ENCODE peak calls at places on chromosomes 6 and 20, in four cellular contexts. One of them, this sample, is unnamed.

GRCh38 chr6:82970853-82971252 is 94.8 kb downstream of the UBE3D start:
- DNase-seq in CD8-positive, alpha-beta T cell: no peak
- DNase-seq in lower lobe of right lung: no peak
- DNase-seq in cardiac muscle cell: no peak
- DNase-seq in this sample: no peak

GRCh38 chr6:41036188-41036587 is 2.8 kb downstream of the UNC5CL start:
- DNase-seq in CD8-positive, alpha-beta T cell: no peak
- DNase-seq in lower lobe of right lung: no peak
- DNase-seq in cardiac muscle cell: no peak
- DNase-seq in this sample: no peak

GRCh38 chr20:4925842-4926530 is 75.3 kb downstream of the SLC23A2 start:
- DNase-seq in CD8-positive, alpha-beta T cell: no peak
- DNase-seq in lower lobe of right lung: peak
- DNase-seq in cardiac muscle cell: no peak
- DNase-seq in this sample: no peak

GRCh38 chr20:2508631-2509467 is at the start of gene ZNF343:
- DNase-seq in CD8-positive, alpha-beta T cell: peak
- DNase-seq in lower lobe of right lung: peak
- DNase-seq in cardiac muscle cell: peak
- DNase-seq in this sample: peak

GRCh38 chr20:36467076-36467999 is 74.0 kb upstream of the MYL9 start:
- DNase-seq in CD8-positive, alpha-beta T cell: peak
- DNase-seq in lower lobe of right lung: peak
- DNase-seq in cardiac muscle cell: no peak
- DNase-seq in this sample: no peak

GRCh38 chr20:32737371-32738223 is 5.7 kb downstream of the COMMD7 start:
- DNase-seq in CD8-positive, alpha-beta T cell: peak
- DNase-seq in lower lobe of right lung: no peak
- DNase-seq in cardiac muscle cell: no peak
- DNase-seq in this sample: no peak

GRCh38 chr6:119110601-119111548 is 32.4 kb upstream of the FAM184A start:
- DNase-seq in CD8-positive, alpha-beta T cell: no peak
- DNase-seq in lower lobe of right lung: no peak
- DNase-seq in cardiac muscle cell: peak
- DNase-seq in this sample: no peak

GRCh38 chr20:58911309-58911708 is 58.8 kb downstream of the GNAS start:
- DNase-seq in CD8-positive, alpha-beta T cell: no peak
- DNase-seq in lower lobe of right lung: no peak
- DNase-seq in cardiac muscle cell: no peak
- DNase-seq in this sample: no peak

GRCh38 chr6:128532827-128533226 is 12.4 kb upstream of the PTPRK start:
- DNase-seq in CD8-positive, alpha-beta T cell: no peak
- DNase-seq in lower lobe of right lung: no peak
- DNase-seq in cardiac muscle cell: no peak
- DNase-seq in this sample: no peak

GRCh38 chr6:84027340-84028183 is 6.0 kb upstream of the MRAP2 start:
- DNase-seq in CD8-positive, alpha-beta T cell: no peak
- DNase-seq in lower lobe of right lung: no peak
- DNase-seq in cardiac muscle cell: no peak
- DNase-seq in this sample: peak

GRCh38 chr6:158686791-158687381 is 37.0 kb downstream of the SYTL3 start:
- DNase-seq in CD8-positive, alpha-beta T cell: peak
- DNase-seq in lower lobe of right lung: no peak
- DNase-seq in cardiac muscle cell: no peak
- DNase-seq in this sample: peak

GRCh38 chr6:106715922-106716321 is 86.5 kb downstream of the QRSL1 start:
- DNase-seq in CD8-positive, alpha-beta T cell: no peak
- DNase-seq in lower lobe of right lung: no peak
- DNase-seq in cardiac muscle cell: no peak
- DNase-seq in this sample: no peak

GRCh38 chr6:98027898-98028297 is 744.9 kb upstream of the MMS22L start:
- DNase-seq in CD8-positive, alpha-beta T cell: no peak
- DNase-seq in lower lobe of right lung: no peak
- DNase-seq in cardiac muscle cell: no peak
- DNase-seq in this sample: no peak

GRCh38 chr20:49510562-49511117 is 28.2 kb upstream of the KCNB1 start:
- DNase-seq in CD8-positive, alpha-beta T cell: no peak
- DNase-seq in lower lobe of right lung: no peak
- DNase-seq in cardiac muscle cell: no peak
- DNase-seq in this sample: peak

GRCh38 chr20:23160536-23161243 is 74.6 kb upstream of the CD93 start:
- DNase-seq in CD8-positive, alpha-beta T cell: no peak
- DNase-seq in lower lobe of right lung: no peak
- DNase-seq in cardiac muscle cell: no peak
- DNase-seq in this sample: peak

GRCh38 chr6:40819182-40819834 is 219.7 kb downstream of the UNC5CL start:
- DNase-seq in CD8-positive, alpha-beta T cell: no peak
- DNase-seq in lower lobe of right lung: peak
- DNase-seq in cardiac muscle cell: no peak
- DNase-seq in this sample: no peak

GRCh38 chr20:38623061-38623460 is 21.5 kb downstream of the ARHGAP40 start:
- DNase-seq in CD8-positive, alpha-beta T cell: no peak
- DNase-seq in lower lobe of right lung: no peak
- DNase-seq in cardiac muscle cell: no peak
- DNase-seq in this sample: no peak

GRCh38 chr6:105678516-105678915 is 275.6 kb upstream of the PREP start:
- DNase-seq in CD8-positive, alpha-beta T cell: no peak
- DNase-seq in lower lobe of right lung: no peak
- DNase-seq in cardiac muscle cell: no peak
- DNase-seq in this sample: no peak

GRCh38 chr20:61254881-61255589 is 3.0 kb downstream of the CDH4 start:
- DNase-seq in CD8-positive, alpha-beta T cell: no peak
- DNase-seq in lower lobe of right lung: no peak
- DNase-seq in cardiac muscle cell: no peak
- DNase-seq in this sample: no peak

GRCh38 chr6:168376120-168376519 is 56.5 kb upstream of the DACT2 start:
- DNase-seq in CD8-positive, alpha-beta T cell: no peak
- DNase-seq in lower lobe of right lung: peak
- DNase-seq in cardiac muscle cell: no peak
- DNase-seq in this sample: no peak

GRCh38 chr6:168377856-168378832 is 58.6 kb upstream of the DACT2 start:
- DNase-seq in CD8-positive, alpha-beta T cell: no peak
- DNase-seq in lower lobe of right lung: no peak
- DNase-seq in cardiac muscle cell: no peak
- DNase-seq in this sample: no peak

GRCh38 chr6:168374541-168375071 is 55.0 kb upstream of the DACT2 start:
- DNase-seq in CD8-positive, alpha-beta T cell: no peak
- DNase-seq in lower lobe of right lung: no peak
- DNase-seq in cardiac muscle cell: no peak
- DNase-seq in this sample: no peak

GRCh38 chr6:168377481-168377850 is 57.9 kb upstream of the DACT2 start:
- DNase-seq in CD8-positive, alpha-beta T cell: no peak
- DNase-seq in lower lobe of right lung: no peak
- DNase-seq in cardiac muscle cell: no peak
- DNase-seq in this sample: no peak

GRCh38 chr6:168376811-168377480 is 57.4 kb upstream of the DACT2 start:
- DNase-seq in CD8-positive, alpha-beta T cell: no peak
- DNase-seq in lower lobe of right lung: peak
- DNase-seq in cardiac muscle cell: no peak
- DNase-seq in this sample: no peak
- H3K27ac ChIP-seq in CD8-positive, alpha-beta T cell: no peak
- H3K27ac ChIP-seq in lower lobe of right lung: no peak
- H3K27ac ChIP-seq in cardiac muscle cell: no peak
- H3K27ac ChIP-seq in this sample: no peak

GRCh38 chr20:11980263-11980662 is 62.6 kb downstream of the BTBD3 start:
- DNase-seq in CD8-positive, alpha-beta T cell: no peak
- DNase-seq in lower lobe of right lung: no peak
- DNase-seq in cardiac muscle cell: no peak
- DNase-seq in this sample: no peak

GRCh38 chr20:11982958-11983470 is 65.3 kb downstream of the BTBD3 start:
- DNase-seq in CD8-positive, alpha-beta T cell: no peak
- DNase-seq in lower lobe of right lung: no peak
- DNase-seq in cardiac muscle cell: no peak
- DNase-seq in this sample: no peak

GRCh38 chr20:11979306-11980128 is 61.8 kb downstream of the BTBD3 start:
- DNase-seq in CD8-positive, alpha-beta T cell: no peak
- DNase-seq in lower lobe of right lung: no peak
- DNase-seq in cardiac muscle cell: no peak
- DNase-seq in this sample: no peak

GRCh38 chr20:11981366-11981947 is 63.8 kb downstream of the BTBD3 start:
- DNase-seq in CD8-positive, alpha-beta T cell: no peak
- DNase-seq in lower lobe of right lung: no peak
- DNase-seq in cardiac muscle cell: no peak
- DNase-seq in this sample: no peak

GRCh38 chr20:11982289-11982957 is 64.7 kb downstream of the BTBD3 start:
- DNase-seq in CD8-positive, alpha-beta T cell: no peak
- DNase-seq in lower lobe of right lung: no peak
- DNase-seq in cardiac muscle cell: peak
- DNase-seq in this sample: no peak
- H3K4me3 ChIP-seq in CD8-positive, alpha-beta T cell: no peak
- H3K4me3 ChIP-seq in lower lobe of right lung: no peak
- H3K4me3 ChIP-seq in cardiac muscle cell: no peak
- H3K4me3 ChIP-seq in this sample: no peak

DNA sequence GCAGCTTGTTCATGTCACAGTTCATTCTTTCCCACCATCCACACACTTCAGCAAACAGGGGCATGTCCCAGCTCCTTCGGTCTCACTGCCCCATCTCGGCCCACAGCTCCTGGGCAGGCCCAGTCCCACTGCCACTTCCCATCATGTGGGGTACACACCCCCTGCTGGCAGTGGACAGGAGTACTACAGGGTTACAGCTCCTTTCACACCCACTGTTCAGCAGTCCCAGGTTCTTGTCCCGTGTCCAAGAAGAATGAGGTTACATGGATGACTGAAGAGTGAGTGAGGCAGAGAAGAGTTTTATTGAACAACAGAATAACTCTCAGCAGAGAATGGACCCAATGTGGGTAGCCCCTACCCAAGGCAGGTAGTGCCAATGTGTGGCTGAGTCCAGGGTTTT is 77.8 kb upstream of the SMLR1 start:
- DNase-seq in CD8-positive, alpha-beta T cell: no peak
- DNase-seq in lower lobe of right lung: no peak
- DNase-seq in cardiac muscle cell: no peak
- DNase-seq in this sample: no peak
- TF ChIP-seq CTCF in CD8-positive, alpha-beta T cell: no peak
- TF ChIP-seq CTCF in lower lobe of right lung: no peak
- TF ChIP-seq CTCF in cardiac muscle cell: no peak
- TF ChIP-seq CTCF in this sample: no peak

GRCh38 chr6:111423960-111424846 is 58.8 kb downstream of the REV3L start:
- DNase-seq in CD8-positive, alpha-beta T cell: no peak
- DNase-seq in lower lobe of right lung: no peak
- DNase-seq in cardiac muscle cell: peak
- DNase-seq in this sample: no peak

GRCh38 chr6:111418971-111419693 is 63.9 kb downstream of the REV3L start:
- DNase-seq in CD8-positive, alpha-beta T cell: no peak
- DNase-seq in lower lobe of right lung: no peak
- DNase-seq in cardiac muscle cell: no peak
- DNase-seq in this sample: no peak

GRCh38 chr6:111427341-111428116 is 55.5 kb downstream of the REV3L start:
- DNase-seq in CD8-positive, alpha-beta T cell: peak
- DNase-seq in lower lobe of right lung: no peak
- DNase-seq in cardiac muscle cell: no peak
- DNase-seq in this sample: no peak

GRCh38 chr6:111417946-111418345 is 65.1 kb downstream of the REV3L start:
- DNase-seq in CD8-positive, alpha-beta T cell: no peak
- DNase-seq in lower lobe of right lung: no peak
- DNase-seq in cardiac muscle cell: no peak
- DNase-seq in this sample: no peak

GRCh38 chr6:111423055-111423633 is 59.9 kb downstream of the REV3L start:
- DNase-seq in CD8-positive, alpha-beta T cell: no peak
- DNase-seq in lower lobe of right lung: no peak
- DNase-seq in cardiac muscle cell: no peak
- DNase-seq in this sample: no peak
- H3K27ac ChIP-seq in CD8-positive, alpha-beta T cell: no peak
- H3K27ac ChIP-seq in lower lobe of right lung: peak
- H3K27ac ChIP-seq in cardiac muscle cell: no peak
- H3K27ac ChIP-seq in this sample: no peak

DNA sequence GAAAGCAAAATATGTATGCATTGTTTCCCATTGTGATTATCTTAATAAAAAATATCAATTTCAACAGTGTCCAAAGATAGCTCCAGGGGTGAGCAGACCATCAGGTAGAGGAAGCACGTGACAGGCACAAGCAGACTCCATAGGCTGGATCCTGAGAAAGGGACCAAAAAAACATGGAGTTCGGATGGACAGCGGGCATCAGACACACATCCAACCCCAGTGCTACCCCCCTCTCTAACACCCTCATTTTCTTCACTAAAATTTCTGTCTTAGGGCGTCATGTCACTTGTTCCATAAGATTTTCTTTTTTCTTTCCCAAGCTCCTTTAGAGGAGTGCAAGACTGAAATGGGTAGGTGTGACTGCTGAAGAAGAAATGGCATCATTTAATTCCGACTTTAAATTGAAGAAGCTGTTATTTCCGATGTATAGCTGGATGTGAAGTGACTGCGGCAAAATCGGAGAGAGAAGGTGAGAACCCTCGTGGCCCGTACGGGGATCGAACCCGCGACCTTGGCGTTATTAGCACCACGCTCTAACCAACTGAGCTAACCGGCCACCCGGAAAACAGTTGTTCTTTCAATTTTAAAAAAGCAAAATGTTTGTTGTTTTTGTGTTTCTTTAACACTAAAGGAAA is 10.3 kb upstream of the PRSS16 start:
- DNase-seq in CD8-positive, alpha-beta T cell: no peak
- DNase-seq in lower lobe of right lung: no peak
- DNase-seq in cardiac muscle cell: no peak
- DNase-seq in this sample: no peak
- H3K4me3 ChIP-seq in CD8-positive, alpha-beta T cell: no peak
- H3K4me3 ChIP-seq in lower lobe of right lung: no peak
- H3K4me3 ChIP-seq in cardiac muscle cell: peak
- H3K4me3 ChIP-seq in this sample: no peak

DNA sequence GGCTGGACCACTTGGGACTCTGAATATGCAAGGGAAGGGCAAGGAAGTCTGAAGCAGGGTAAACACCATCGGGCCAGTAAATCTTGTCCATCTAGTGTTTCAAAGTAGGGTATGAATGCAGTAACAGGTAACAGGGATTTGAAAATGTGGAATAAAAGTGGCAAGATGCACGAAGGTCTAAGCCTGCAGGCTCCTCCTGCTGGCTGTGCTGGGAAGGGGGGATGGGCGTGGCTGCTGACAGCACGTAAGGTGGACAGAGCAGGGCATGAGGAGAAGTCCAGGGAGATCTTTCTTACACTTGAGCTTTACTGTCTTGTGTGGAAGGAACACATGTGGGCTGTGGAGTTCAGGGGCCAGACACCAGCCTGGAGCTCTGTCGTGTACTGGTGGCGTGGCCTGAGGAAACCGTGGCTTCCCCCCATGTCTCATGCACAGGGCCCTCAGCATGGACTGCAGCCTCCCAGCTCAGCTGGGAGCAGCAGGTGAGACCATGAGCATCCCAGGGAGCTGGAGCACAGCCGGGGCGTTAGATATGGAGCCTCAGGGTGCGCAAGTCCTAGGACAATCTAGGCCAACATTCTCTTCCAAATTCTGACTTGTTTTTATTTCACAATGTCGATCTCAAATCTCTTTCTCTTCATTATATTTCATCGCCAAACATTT is 84.5 kb downstream of the SLC22A23 start:
- DNase-seq in CD8-positive, alpha-beta T cell: no peak
- DNase-seq in lower lobe of right lung: no peak
- DNase-seq in cardiac muscle cell: no peak
- DNase-seq in this sample: no peak
- TF ChIP-seq CTCF in CD8-positive, alpha-beta T cell: no peak
- TF ChIP-seq CTCF in lower lobe of right lung: no peak
- TF ChIP-seq CTCF in cardiac muscle cell: peak
- TF ChIP-seq CTCF in this sample: no peak

GRCh38 chr6:109095821-109096084 is 446 bp downstream of the CEP57L1 start:
- DNase-seq in CD8-positive, alpha-beta T cell: no peak
- DNase-seq in lower lobe of right lung: no peak
- DNase-seq in cardiac muscle cell: no peak
- DNase-seq in this sample: no peak
- H3K27ac ChIP-seq in CD8-positive, alpha-beta T cell: peak
- H3K27ac ChIP-seq in lower lobe of right lung: peak
- H3K27ac ChIP-seq in cardiac muscle cell: peak
- H3K27ac ChIP-seq in this sample: peak

GRCh38 chr6:140774080-140774505 is 1358.6 kb upstream of the GJE1 start:
- DNase-seq in CD8-positive, alpha-beta T cell: no peak
- DNase-seq in lower lobe of right lung: no peak
- DNase-seq in cardiac muscle cell: peak
- DNase-seq in this sample: no peak
- H3K4me3 ChIP-seq in CD8-positive, alpha-beta T cell: no peak
- H3K4me3 ChIP-seq in lower lobe of right lung: no peak
- H3K4me3 ChIP-seq in cardiac muscle cell: no peak
- H3K4me3 ChIP-seq in this sample: no peak

This sample was measured in coronary artery.